ENCODE peak calls at places on chromosome 18, in five cellular contexts. B, F, L, W and V are unnamed samples.

GRCh38 chr18:38606841-38607240 is 1041.2 kb upstream of the CELF4 start:
- DNase-seq in L (no peak), B (no peak), W (no peak), F (no peak), V (peak; percentile 8)

GRCh38 chr18:10049721-10050120 is 135.9 kb downstream of the VAPA start:
- DNase-seq in B (no peak), F (no peak), W (peak; percentile 61), L (no peak), V (no peak)

GRCh38 chr18:75230210-75231052 is 19.8 kb downstream of the TSHZ1 start:
- DNase-seq in W (no peak), F (no peak), B (no peak), L (no peak), V (no peak)

GRCh38 chr18:32831781-32832180 is 59.0 kb upstream of the KLHL14 start:
- DNase-seq in B (no peak), W (no peak), L (no peak), F (no peak), V (peak; percentile 13)

GRCh38 chr18:46939337-46939963 is 22.0 kb downstream of the KATNAL2 start:
- DNase-seq in L (no peak), B (peak; percentile 53), F (no peak), W (peak; percentile 66), V (peak; percentile 91)

GRCh38 chr18:45526120-45526841 is 89.0 kb upstream of the SLC14A2 start:
- DNase-seq in F (no peak), B (peak; percentile 10), W (no peak), L (no peak), V (no peak)

GRCh38 chr18:24785019-24785418 is 324.6 kb downstream of the HRH4 start:
- DNase-seq in F (no peak), L (no peak), W (peak; percentile 43), B (no peak), V (no peak)

GRCh38 chr18:66616523-66616983 is 12.7 kb upstream of the CDH19 start:
- DNase-seq in F (peak; percentile 59), W (no peak), B (peak; percentile 60), L (no peak), V (no peak)

GRCh38 chr18:72201032-72201431 is 343.1 kb downstream of the CBLN2 start:
- DNase-seq in F (no peak), B (no peak), L (no peak), W (no peak), V (no peak)

GRCh38 chr18:57523171-57523956 is 63.1 kb downstream of the FECH start:
- DNase-seq in L (no peak), B (no peak), F (no peak), W (no peak), V (no peak)

GRCh38 chr18:80175451-80176235 is 66.6 kb downstream of the ADNP2 start:
- DNase-seq in F (no peak), B (no peak), W (no peak), L (no peak), V (no peak)

GRCh38 chr18:54232485-54233227 is 8.2 kb upstream of the MBD2 start:
- DNase-seq in W (no peak), F (peak; percentile 39), B (peak; percentile 68), L (no peak), V (no peak)

GRCh38 chr18:24757134-24757533 is 296.7 kb downstream of the HRH4 start:
- DNase-seq in B (no peak), W (no peak), L (no peak), F (no peak), V (no peak)

DNA sequence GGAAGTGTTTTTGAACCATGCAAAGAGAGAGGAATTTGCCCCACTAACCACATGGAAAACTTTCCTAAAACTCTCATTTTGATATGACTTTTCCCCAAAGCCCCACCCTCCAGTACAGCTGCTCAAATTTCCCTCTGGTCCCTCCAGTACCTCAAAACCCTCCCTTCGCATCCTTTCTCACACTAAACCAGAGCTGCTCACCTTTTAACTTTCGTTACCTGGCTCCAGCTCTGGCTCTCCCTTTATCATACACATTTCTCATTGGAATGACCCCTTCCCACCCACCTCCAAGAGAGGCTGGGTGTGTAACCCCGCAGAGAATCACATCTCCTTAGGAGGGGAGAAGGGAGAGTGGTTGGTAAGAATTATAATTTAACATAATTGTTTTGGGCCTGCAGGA is 86.8 kb upstream of the NDUFV2 start:
- DNase-seq in L (no peak), F (no peak), W (no peak), B (no peak), V (no peak)
- H3K4me2 ChIP-seq in L (no peak overlapping the region), F (no peak overlapping the region), W (no peak overlapping the region), B (no peak overlapping the region), V (no peak overlapping the region)

GRCh38 chr18:49731421-49731841 is 81.9 kb downstream of the ACAA2 start:
- DNase-seq in B (no peak), F (no peak), W (no peak), L (no peak), V (no peak)

GRCh38 chr18:49731860-49732311 is 81.4 kb downstream of the ACAA2 start:
- DNase-seq in L (no peak), F (no peak), W (no peak), B (peak; percentile 35), V (no peak)

GRCh38 chr18:49733321-49733720 is 80.0 kb downstream of the ACAA2 start:
- DNase-seq in W (peak; percentile 18), F (no peak), B (no peak), L (no peak), V (no peak)

GRCh38 chr18:49728542-49728941 is 84.8 kb downstream of the ACAA2 start:
- DNase-seq in F (peak; percentile 82), B (peak; percentile 89), L (no peak), W (no peak), V (no peak)

DNA sequence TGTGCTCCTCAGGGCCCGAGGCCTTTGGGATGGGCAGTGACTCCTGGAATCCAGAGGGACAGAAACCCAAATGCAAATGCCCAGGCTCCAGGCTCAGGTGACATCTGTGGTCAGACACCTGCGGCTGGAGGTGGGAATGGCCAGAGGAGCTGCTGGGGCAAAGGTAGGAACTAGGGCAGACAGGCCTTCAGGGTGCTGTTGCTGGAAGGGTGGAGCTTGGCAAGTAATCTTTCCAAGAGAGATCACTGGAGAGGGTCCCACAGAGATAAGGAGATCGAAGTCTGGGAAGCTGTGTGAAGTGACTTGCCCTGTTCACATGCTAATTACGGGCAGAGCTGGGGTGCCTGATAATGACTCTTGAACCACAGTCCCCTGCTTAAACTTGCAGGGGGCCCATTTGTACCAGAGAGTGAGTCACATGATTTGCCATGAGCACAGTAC is 82.4 kb downstream of the ACAA2 start:
- DNase-seq in F (no peak), B (peak; percentile 75), W (no peak), L (no peak), V (no peak)
- H2AK5ac ChIP-seq in F (no peak overlapping the region), B (no peak overlapping the region), W (no peak overlapping the region), L (no peak overlapping the region), V (peak overlapping the region; percentile 64)

GRCh38 chr18:13436596-13436995 is 218.0 kb downstream of the LDLRAD4 start:
- DNase-seq in F (no peak), W (no peak), L (no peak), B (no peak), V (no peak)
- H3K4me2 ChIP-seq in F (no peak overlapping the region), W (no peak overlapping the region), L (no peak overlapping the region), B (no peak overlapping the region), V (no peak overlapping the region)

GRCh38 chr18:21612125-21613100 is at the start of gene SNRPD1:
- DNase-seq in F (peak; percentile 92), L (peak; percentile 84), W (peak; percentile 90), B (peak; percentile 96), V (peak; percentile 92)
- H2AK5ac ChIP-seq in F (no peak within 1 kb of the TSS), L (no peak within 1 kb of the TSS), W (peak within 1 kb of the TSS; percentile 65), B (no peak within 1 kb of the TSS), V (peak within 1 kb of the TSS; percentile 73)

GRCh38 chr18:21242141-21243040 is at the start of gene GREB1L:
- DNase-seq in B (peak; percentile 76), L (peak; percentile 75), F (peak; percentile 74), W (no peak), V (peak; percentile 50)

GRCh38 chr18:21241224-21242131 is 554 bp upstream of the GREB1L start:
- DNase-seq in W (no peak), F (peak; percentile 55), B (peak; percentile 24), L (peak; percentile 52), V (peak; percentile 12)

DNA sequence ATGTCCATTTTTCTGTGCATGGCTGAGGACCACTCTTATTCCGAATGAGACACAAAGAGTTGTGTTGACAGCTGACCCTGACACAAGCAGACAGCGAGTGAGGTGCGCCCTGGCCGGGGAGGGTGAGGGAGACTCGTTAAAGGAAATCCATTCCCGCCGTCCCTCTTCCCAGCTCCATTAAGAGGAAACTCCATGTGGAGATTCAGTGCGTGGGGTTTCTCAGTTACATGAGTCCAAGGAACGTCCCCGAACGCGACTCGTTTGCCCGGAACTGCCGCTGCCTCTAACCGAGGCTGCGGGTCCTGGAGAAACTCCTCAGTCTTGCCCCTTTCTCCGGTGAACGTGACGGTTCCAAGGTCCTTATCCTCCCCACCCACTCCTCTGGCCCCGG is 1.0 kb downstream of the GREB1L start:
- DNase-seq in W (no peak), L (no peak), F (peak; percentile 28), B (peak; percentile 26), V (peak; percentile 32)
- H3K4me2 ChIP-seq in W (peak overlapping the region; percentile 66), L (peak overlapping the region; percentile 64), F (peak overlapping the region; percentile 56), B (peak overlapping the region; percentile 70), V (peak overlapping the region; percentile 100)

GRCh38 chr18:8619835-8620577 is 10.8 kb downstream of the RAB12 start:
- DNase-seq in F (no peak), L (no peak), W (no peak), B (no peak), V (no peak)

GRCh38 chr18:8617907-8618306 is 8.7 kb downstream of the RAB12 start:
- DNase-seq in F (no peak), L (no peak), B (no peak), W (no peak), V (no peak)

GRCh38 chr18:8623549-8624106 is 14.4 kb downstream of the RAB12 start:
- DNase-seq in W (no peak), F (no peak), B (no peak), L (no peak), V (peak; percentile 41)

GRCh38 chr18:8619041-8619440 is 9.8 kb downstream of the RAB12 start:
- DNase-seq in L (no peak), F (no peak), W (no peak), B (no peak), V (no peak)

DNA sequence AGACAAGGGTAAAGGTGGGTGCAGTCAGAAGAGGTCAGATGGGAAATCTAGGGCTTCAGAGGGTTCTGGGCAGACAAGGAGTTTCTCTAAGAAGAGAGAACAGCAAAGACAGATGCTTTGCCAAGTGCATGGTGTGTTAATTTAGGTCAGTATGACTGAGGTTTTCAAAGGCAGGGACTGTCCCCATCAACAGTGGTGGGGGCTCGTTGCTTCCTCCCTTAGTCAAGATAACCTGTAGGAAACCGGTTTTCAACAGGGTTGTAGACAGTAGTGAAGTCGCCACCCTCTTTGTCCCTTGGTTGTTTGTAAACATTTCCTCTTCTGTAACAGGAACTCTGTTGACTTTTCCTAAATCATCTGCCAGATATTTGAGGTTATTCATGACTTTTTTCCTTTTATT is 11.6 kb downstream of the RAB12 start:
- DNase-seq in W (no peak), B (no peak), L (no peak), F (no peak), V (no peak)
- H2AK5ac ChIP-seq in W (no peak overlapping the region), B (no peak overlapping the region), L (no peak overlapping the region), F (peak overlapping the region; percentile 22), V (no peak overlapping the region)